ENCODE peak calls at places on chromosome 2, in eight cellular contexts. G, S, A, C, L, R, O and M are unnamed samples.

GRCh38 chr2:48844418-48845155 is 89.1 kb upstream of the LHCGR start:
- DNase-seq in G (no peak), S (peak), A (peak), C (no peak), L (peak), R (no peak), O (no peak), M (no peak)

GRCh38 chr2:134668821-134669220 is 50.0 kb downstream of the TMEM163 start:
- DNase-seq in G (peak), S (no peak), A (peak), C (no peak), L (peak), R (peak), O (no peak), M (no peak)

GRCh38 chr2:164560181-164560792 is 61.0 kb downstream of the GRB14 start:
- DNase-seq in G (no peak), S (peak), A (peak), C (no peak), L (peak), R (no peak), O (no peak), M (peak)

GRCh38 chr2:234091883-234092282 is 41.4 kb downstream of the SPP2 start:
- DNase-seq in G (no peak), S (no peak), A (no peak), C (no peak), L (no peak), R (no peak), O (no peak), M (no peak)

GRCh38 chr2:205024822-205025518 is 479.7 kb downstream of the PARD3B start:
- DNase-seq in G (no peak), S (peak), A (peak), C (no peak), L (peak), R (peak), O (peak), M (peak)

GRCh38 chr2:135664623-135665068 is 77.0 kb upstream of the UBXN4 start:
- DNase-seq in G (no peak), S (no peak), A (no peak), C (no peak), L (no peak), R (no peak), O (no peak), M (no peak)

GRCh38 chr2:69366-70344 is 23.4 kb upstream of the FAM110C start:
- DNase-seq in G (no peak), S (no peak), A (no peak), C (no peak), L (no peak), R (peak), O (no peak), M (no peak)

GRCh38 chr2:222862068-222862914 is 1.5 kb downstream of the ACSL3 start:
- DNase-seq in G (no peak), S (peak), A (peak), C (no peak), L (no peak), R (no peak), O (no peak), M (no peak)

GRCh38 chr2:70494283-70494886 is 59.2 kb downstream of the TGFA start:
- DNase-seq in G (no peak), S (no peak), A (no peak), C (no peak), L (no peak), R (no peak), O (no peak), M (no peak)

GRCh38 chr2:126244937-126245336 is 411.0 kb upstream of the GYPC start:
- DNase-seq in G (peak), S (peak), A (peak), C (peak), L (no peak), R (peak), O (peak), M (peak)

GRCh38 chr2:68974946-68975665 is 670 bp downstream of the GKN1 start:
- DNase-seq in G (no peak), S (no peak), A (no peak), C (no peak), L (no peak), R (no peak), O (no peak), M (no peak)

GRCh38 chr2:38146917-38147307 is 71.0 kb upstream of the CYP1B1 start:
- DNase-seq in G (no peak), S (peak), A (peak), C (no peak), L (peak), R (no peak), O (peak), M (no peak)
- H3K4me3 ChIP-seq in G (no peak), S (no peak), A (no peak), C (no peak), L (no peak), R (no peak), O (no peak), M (no peak)

DNA sequence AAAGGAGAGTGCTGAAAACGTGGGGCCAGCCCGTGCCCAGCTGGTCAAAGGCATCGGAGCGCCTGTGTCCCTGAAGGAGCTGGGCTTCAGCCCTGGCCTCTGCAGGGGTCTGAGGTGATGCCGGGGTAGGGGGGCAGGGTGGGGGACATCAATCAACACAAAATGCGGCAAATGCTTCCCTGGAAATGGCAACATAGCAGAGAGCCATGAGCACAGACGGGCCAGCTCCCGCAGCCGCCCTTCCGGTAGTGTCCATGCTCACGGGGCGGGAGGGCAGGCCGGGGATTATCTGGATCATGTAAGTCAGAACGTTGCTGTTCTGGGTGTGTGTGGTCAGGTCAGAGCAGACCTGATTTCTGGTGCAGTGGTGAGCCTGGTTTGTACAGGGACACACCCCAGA is 56.5 kb upstream of the TWIST2 start:
- DNase-seq in G (no peak), S (no peak), A (no peak), C (no peak), L (no peak), R (no peak), O (no peak), M (no peak)
- H3K4me3 ChIP-seq in G (no peak), S (no peak), A (no peak), C (no peak), L (no peak), R (no peak), O (no peak), M (no peak)

GRCh38 chr2:231605607-231606091 is 13.0 kb downstream of the TEX44 start:
- DNase-seq in G (no peak), S (no peak), A (no peak), C (peak), L (no peak), R (no peak), O (peak), M (no peak)

GRCh38 chr2:231604101-231604684 is 11.5 kb downstream of the TEX44 start:
- DNase-seq in G (peak), S (no peak), A (no peak), C (no peak), L (no peak), R (peak), O (no peak), M (peak)

GRCh38 chr2:231606941-231607340 is 14.3 kb downstream of the TEX44 start:
- DNase-seq in G (no peak), S (no peak), A (no peak), C (no peak), L (no peak), R (no peak), O (no peak), M (no peak)

GRCh38 chr2:231602874-231603467 is 10.3 kb downstream of the TEX44 start:
- DNase-seq in G (no peak), S (no peak), A (no peak), C (no peak), L (no peak), R (no peak), O (no peak), M (no peak)

DNA sequence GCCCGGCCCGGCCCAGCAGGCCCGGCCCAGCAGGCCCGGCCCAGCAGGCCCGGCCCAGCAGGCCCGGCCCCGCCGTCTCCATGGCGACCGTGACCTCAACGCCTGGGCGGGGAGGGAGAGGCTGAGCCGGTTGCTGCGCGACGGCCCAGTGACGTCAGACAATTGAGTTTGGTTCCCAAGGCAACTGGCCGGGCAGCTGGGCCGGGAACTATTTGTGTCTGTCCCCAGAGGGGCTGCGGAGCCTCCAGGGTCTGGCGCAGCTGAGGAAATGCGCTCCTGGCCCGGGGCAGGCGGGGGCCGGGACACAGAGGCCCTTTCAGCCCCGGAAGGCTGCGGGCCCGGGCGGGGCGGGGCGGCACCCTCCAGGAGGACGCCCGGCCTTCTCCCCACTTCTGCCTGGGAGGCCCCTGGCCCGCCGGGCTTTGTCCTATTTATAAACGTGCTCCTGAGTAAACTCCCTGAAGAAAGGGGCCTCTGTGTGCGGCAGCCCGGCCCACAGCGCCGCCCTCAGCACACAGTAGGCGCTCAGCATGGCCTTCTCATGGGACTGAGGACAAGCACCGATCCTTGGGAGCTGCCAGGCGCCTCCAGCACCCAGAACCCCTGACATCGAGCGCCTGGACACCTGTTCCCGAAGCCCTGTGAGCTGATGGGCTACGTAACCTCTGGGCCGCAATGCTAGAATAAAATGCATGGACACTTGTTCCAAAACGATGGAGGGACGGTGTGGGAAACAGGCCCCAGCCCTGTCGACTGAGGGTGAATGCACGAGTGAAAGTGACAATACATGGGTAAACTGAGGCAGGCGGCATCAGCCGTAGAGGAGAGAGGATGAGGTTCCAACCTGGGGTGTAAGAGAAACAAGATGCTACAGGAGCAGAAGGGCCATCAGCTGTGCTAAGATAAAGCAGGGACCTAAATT is 12.3 kb downstream of the TEX44 start:
- DNase-seq in G (peak), S (peak), A (peak), C (peak), L (peak), R (peak), O (peak), M (peak)
- H3K4me3 ChIP-seq in G (peak), S (peak), A (peak), C (peak), L (peak), R (peak), O (peak), M (peak)

GRCh38 chr2:217941339-217941738 is 61.5 kb downstream of the TNS1 start:
- DNase-seq in G (no peak), S (no peak), A (no peak), C (no peak), L (no peak), R (no peak), O (no peak), M (no peak)
- H3K4me3 ChIP-seq in G (no peak), S (no peak), A (no peak), C (peak), L (no peak), R (peak), O (peak), M (peak)

GRCh38 chr2:101473581-101473910 is 1.4 kb downstream of the RFX8 start:
- DNase-seq in G (no peak), S (peak), A (no peak), C (no peak), L (no peak), R (no peak), O (no peak), M (no peak)
- H3K4me3 ChIP-seq in G (peak), S (peak), A (peak), C (peak), L (peak), R (peak), O (peak), M (peak)

GRCh38 chr2:54120950-54121349 is 5.5 kb downstream of the ACYP2 start:
- DNase-seq in G (no peak), S (no peak), A (no peak), C (no peak), L (no peak), R (no peak), O (no peak), M (no peak)

GRCh38 chr2:54122939-54123338 is 7.5 kb downstream of the ACYP2 start:
- DNase-seq in G (no peak), S (peak), A (no peak), C (no peak), L (no peak), R (no peak), O (no peak), M (no peak)

DNA sequence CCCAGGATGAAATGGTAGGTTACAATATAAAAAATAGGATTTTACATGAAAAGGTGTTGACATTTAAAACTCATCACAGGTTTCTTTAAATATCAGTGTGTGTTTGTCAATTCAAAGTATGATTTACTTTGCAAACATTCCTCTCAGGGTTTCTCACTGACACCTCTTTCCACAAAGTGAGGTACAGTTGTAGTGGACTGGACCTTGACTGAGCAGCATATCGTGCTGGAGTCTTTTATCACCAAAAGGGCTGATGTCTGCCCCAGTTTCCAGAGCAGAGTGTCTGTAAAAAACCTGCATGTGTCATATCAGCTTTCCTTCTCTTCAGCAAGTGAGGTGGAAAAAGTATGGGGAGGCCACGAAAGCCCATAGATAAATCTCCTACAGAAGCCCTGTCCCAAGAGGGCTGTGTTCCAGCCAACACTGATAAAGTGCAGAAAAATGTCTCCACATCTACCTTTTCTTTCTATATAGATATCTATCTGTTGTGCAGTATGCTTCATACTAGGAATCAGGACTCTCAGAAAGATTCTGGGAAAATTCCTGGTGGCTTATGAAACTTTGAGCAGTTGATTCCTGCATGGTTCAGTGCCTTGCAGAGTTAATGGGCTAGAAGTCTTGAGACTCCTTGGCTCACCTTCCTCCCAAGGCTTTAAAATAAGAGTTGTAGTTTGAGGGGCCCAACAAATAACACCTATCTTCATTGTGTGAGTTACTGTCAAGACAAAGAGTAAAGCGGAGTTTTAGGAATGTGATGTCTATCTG is 6.9 kb downstream of the ACYP2 start:
- DNase-seq in G (no peak), S (no peak), A (no peak), C (no peak), L (no peak), R (no peak), O (no peak), M (no peak)
- H3K4me3 ChIP-seq in G (no peak), S (no peak), A (no peak), C (no peak), L (no peak), R (no peak), O (no peak), M (no peak)

DNA sequence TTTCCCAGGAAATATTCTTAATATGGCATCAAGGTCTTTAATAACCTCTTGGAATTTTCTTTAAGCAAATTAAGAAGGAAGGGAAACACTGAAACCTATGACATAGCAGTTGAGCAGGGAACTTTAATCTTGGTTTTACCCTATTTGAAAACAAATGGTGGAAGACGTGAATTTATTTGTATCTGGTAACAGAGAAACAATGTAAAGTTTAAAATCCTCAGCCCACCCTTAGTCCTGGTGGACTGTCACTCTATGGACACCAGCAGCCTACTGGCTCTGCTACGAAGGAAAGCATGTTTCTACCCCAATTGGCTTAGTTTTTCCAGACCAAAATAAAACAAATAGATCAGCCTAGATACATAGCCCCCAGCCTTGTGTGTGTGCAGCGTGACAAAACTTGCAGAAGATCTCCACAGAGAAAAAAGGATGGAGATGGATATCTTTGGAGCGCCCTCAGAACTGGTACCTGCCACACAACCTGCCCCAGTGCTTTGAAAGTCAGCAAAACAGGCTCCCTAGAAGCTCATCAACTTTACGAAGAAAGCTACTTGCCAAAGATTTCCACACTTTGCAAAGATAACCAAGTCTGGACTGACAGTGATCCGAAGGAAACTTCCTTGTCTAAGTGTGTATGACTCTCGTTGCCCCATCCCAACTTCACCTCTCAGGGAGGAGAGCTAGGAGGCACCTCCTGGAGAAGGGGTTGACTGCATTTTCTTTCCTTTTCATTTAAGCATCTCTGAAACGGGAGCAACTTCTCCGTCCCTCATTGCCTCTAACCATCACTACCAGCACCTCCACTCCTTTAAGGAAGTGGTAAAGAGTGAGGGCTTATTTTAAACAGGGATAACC is 7.3 kb downstream of the ZEB2 start:
- DNase-seq in G (no peak), S (no peak), A (no peak), C (no peak), L (no peak), R (no peak), O (no peak), M (no peak)
- H3K4me3 ChIP-seq in G (no peak), S (no peak), A (peak), C (peak), L (peak), R (peak), O (peak), M (peak)

DNA sequence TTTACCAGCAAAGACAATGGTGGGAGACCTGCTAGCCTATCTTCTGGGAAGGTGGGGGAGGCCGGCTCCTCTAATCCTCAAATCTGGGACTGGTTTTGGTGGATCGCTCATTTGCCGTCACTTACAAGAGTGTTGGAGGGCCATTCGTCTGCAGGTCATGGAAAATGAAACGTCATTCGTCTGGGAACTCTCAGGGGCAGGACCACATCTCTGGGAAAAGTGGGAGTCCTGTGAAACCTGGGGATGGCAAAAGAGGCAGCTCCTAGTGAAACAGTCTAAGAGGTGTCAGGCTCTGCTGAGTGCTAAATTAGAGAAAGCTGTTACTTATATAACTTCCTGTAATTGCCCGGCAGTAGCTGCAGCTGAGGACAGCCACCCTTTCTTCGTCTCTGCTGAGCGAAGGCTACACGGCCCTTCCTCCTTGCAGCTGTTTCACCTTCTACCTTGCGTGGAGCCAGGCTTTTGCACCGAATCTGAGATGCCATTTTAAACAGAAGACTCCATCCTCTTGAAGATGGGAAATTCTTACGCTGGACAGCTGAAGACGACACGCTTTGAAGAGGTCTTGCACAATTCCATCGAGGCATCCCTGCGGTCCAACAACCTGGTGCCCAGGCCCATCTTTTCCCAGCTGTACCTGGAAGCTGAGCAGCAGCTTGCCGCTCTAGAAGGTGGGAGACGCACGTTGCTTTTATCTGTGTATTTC is 22.4 kb downstream of the GREB1 start:
- DNase-seq in G (no peak), S (no peak), A (peak), C (no peak), L (no peak), R (no peak), O (no peak), M (no peak)
- H3K4me3 ChIP-seq in G (no peak), S (no peak), A (no peak), C (no peak), L (no peak), R (no peak), O (no peak), M (no peak)

GRCh38 chr2:120402070-120402440 is 56.1 kb downstream of the INHBB start:
- DNase-seq in G (no peak), S (no peak), A (no peak), C (no peak), L (no peak), R (no peak), O (no peak), M (no peak)
- H3K4me3 ChIP-seq in G (no peak), S (no peak), A (no peak), C (no peak), L (no peak), R (no peak), O (no peak), M (no peak)

DNA sequence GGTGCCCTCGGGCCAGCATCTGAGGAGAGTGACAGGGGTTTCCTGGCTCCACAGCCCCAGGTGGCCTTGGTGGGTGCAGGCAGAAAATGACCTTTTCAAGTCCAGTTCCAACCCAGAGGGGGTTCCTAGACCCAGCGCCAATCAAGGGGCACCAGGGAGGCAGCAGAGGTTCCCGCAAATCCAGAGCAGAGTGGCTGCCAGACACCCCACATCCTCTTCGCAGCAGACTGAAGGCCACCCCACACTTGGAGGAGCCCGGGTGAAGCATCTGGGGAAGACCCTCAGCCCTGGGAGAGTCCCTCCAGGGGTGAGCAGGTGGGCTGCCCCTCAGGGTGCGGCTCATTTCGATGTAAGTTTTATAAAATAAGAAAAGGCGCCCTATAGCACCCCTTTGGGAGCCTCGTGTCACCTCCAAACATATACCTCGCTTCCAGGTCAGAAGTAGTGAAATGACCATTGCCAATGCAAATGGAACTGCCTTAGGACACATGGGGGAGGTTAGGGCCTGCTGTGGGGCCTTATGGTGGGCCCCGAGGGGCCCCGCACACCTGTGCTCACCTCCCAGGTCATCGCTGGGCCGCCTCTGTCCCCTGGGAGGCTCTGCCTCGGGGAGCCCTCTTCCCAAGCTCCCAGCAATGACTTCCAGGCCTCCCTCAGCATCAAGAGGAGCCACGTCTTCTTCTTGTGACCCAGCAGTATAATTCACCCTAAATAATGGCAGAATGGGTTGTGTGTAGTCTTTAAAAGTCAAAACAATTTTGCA is 11.0 kb downstream of the RTP5 start:
- DNase-seq in G (peak), S (no peak), A (no peak), C (peak), L (no peak), R (no peak), O (no peak), M (no peak)
- H3K4me3 ChIP-seq in G (peak), S (peak), A (peak), C (peak), L (peak), R (peak), O (no peak), M (no peak)